ENCODE peak calls at places on chromosomes 5 and 9, in eight cellular contexts. J is heart left ventricle; I is kidney tubule cell; E is left cardiac atrium; A is M059J; W is PC-3; K is activated CD4-positive, alpha-beta T cell treated with anti-CD3 and anti-CD28 coated beads, Interleukin-2, amount 10 ng/mL, durations not matched to agents 7 days and 5 days; L is fibroblast of the aortic adventitia. T is an unnamed sample.

GRCh38 chr9:79353856-79354520 is 217.8 kb upstream of the TLE4 start:
- DNase-seq in J (no peak), I (peak), E (no peak), A (peak), W (peak), K (no peak), L (no peak), T (peak)

GRCh38 chr5:153974131-153974812 is 64.4 kb downstream of the FAM114A2 start:
- DNase-seq in J (no peak), I (peak), E (no peak), A (peak), W (peak), K (peak), L (peak), T (peak)

GRCh38 chr5:39394946-39395345 is 29.8 kb downstream of the DAB2 start:
- DNase-seq in J (no peak), I (peak), E (no peak), A (peak), W (peak), K (no peak), L (peak), T (peak)

GRCh38 chr9:131609116-131609830 is 64.0 kb downstream of the PRRT1B start:
- DNase-seq in J (peak), I (peak), E (peak), A (peak), W (no peak), K (no peak), L (peak), T (peak)

GRCh38 chr5:93583799-93584530 is 943 bp downstream of the NR2F1 start:
- DNase-seq in J (no peak), I (peak), E (peak), A (peak), W (peak), K (peak), L (peak), T (peak)

GRCh38 chr9:14277202-14277601 is 36.7 kb downstream of the NFIB start:
- DNase-seq in J (peak), I (peak), E (no peak), A (peak), W (no peak), K (no peak), L (peak), T (peak)

GRCh38 chr5:103444333-103445038 is 118.1 kb downstream of the NUDT12 start:
- DNase-seq in J (no peak), I (no peak), E (no peak), A (peak), W (peak), K (no peak), L (no peak), T (no peak)

GRCh38 chr5:66113160-66113559 is 30.9 kb upstream of the SREK1 start:
- DNase-seq in J (no peak), I (peak), E (no peak), A (peak), W (peak), K (no peak), L (peak), T (peak)

GRCh38 chr5:177429248-177430045 is 3.0 kb downstream of the GRK6 start:
- DNase-seq in J (peak), I (no peak), E (peak), A (no peak), W (no peak), K (peak), L (no peak), T (no peak)

GRCh38 chr9:77820293-77820954 is 172.3 kb upstream of the GNA14 start:
- DNase-seq in J (no peak), I (peak), E (no peak), A (peak), W (peak), K (no peak), L (peak), T (peak)

GRCh38 chr5:175422058-175422457 is 21.9 kb downstream of the DRD1 start:
- DNase-seq in J (no peak), I (no peak), E (no peak), A (no peak), W (no peak), K (no peak), L (no peak), T (no peak)

GRCh38 chr5:52491071-52491828 is 296.5 kb upstream of the ITGA1 start:
- DNase-seq in J (no peak), I (peak), E (no peak), A (no peak), W (no peak), K (no peak), L (no peak), T (no peak)

GRCh38 chr5:104412649-104413240 is 850.2 kb upstream of the NUDT12 start:
- DNase-seq in J (no peak), I (peak), E (no peak), A (peak), W (peak), K (no peak), L (peak), T (peak)